ENCODE peak calls at places on chromosomes 16 and 17, in seven cellular contexts. One of them, this sample, is unnamed.

GRCh38 chr17:51260960-51261958 is 913 bp downstream of the UTP18 start:
- DNase-seq in naive thymus-derived CD8-positive, alpha-beta T cell: no peak
- DNase-seq in progenitor cell of endocrine pancreas: peak
- DNase-seq in NCI-H146: peak
- DNase-seq in fibroblast of mammary gland: no peak
- DNase-seq in cardiac fibroblast: peak
- DNase-seq in NCI-H187: no peak
- DNase-seq in this sample: peak

GRCh38 chr17:57207396-57207795 is 48.9 kb upstream of the MSI2 start:
- DNase-seq in fibroblast of mammary gland: no peak
- DNase-seq in NCI-H187: no peak
- DNase-seq in NCI-H146: no peak
- DNase-seq in naive thymus-derived CD8-positive, alpha-beta T cell: no peak
- DNase-seq in progenitor cell of endocrine pancreas: no peak
- DNase-seq in cardiac fibroblast: no peak
- DNase-seq in this sample: no peak

GRCh38 chr17:45070001-45070400 is 8.9 kb downstream of the NMT1 start:
- DNase-seq in naive thymus-derived CD8-positive, alpha-beta T cell: no peak
- DNase-seq in NCI-H146: no peak
- DNase-seq in NCI-H187: no peak
- DNase-seq in cardiac fibroblast: no peak
- DNase-seq in progenitor cell of endocrine pancreas: no peak
- DNase-seq in fibroblast of mammary gland: no peak
- DNase-seq in this sample: no peak

GRCh38 chr17:49573510-49574282 is 2.0 kb upstream of the NXPH3 start:
- DNase-seq in naive thymus-derived CD8-positive, alpha-beta T cell: no peak
- DNase-seq in NCI-H146: no peak
- DNase-seq in fibroblast of mammary gland: peak
- DNase-seq in progenitor cell of endocrine pancreas: no peak
- DNase-seq in cardiac fibroblast: no peak
- DNase-seq in NCI-H187: no peak
- DNase-seq in this sample: no peak

GRCh38 chr17:20966869-20967268 is 75.9 kb downstream of the USP22 start:
- DNase-seq in NCI-H187: no peak
- DNase-seq in progenitor cell of endocrine pancreas: no peak
- DNase-seq in NCI-H146: peak
- DNase-seq in cardiac fibroblast: no peak
- DNase-seq in fibroblast of mammary gland: no peak
- DNase-seq in naive thymus-derived CD8-positive, alpha-beta T cell: peak
- DNase-seq in this sample: no peak

GRCh38 chr16:11254913-11255736 is 879 bp downstream of the SOCS1 start:
- DNase-seq in NCI-H146: peak
- DNase-seq in progenitor cell of endocrine pancreas: peak
- DNase-seq in fibroblast of mammary gland: peak
- DNase-seq in cardiac fibroblast: peak
- DNase-seq in NCI-H187: no peak
- DNase-seq in naive thymus-derived CD8-positive, alpha-beta T cell: peak
- DNase-seq in this sample: peak

GRCh38 chr17:7997186-7997585 is 5.2 kb upstream of the GUCY2D start:
- DNase-seq in fibroblast of mammary gland: no peak
- DNase-seq in NCI-H187: no peak
- DNase-seq in naive thymus-derived CD8-positive, alpha-beta T cell: peak
- DNase-seq in progenitor cell of endocrine pancreas: no peak
- DNase-seq in cardiac fibroblast: peak
- DNase-seq in NCI-H146: peak
- DNase-seq in this sample: peak

GRCh38 chr17:30809867-30810266 is 14.6 kb downstream of the CRLF3 start:
- DNase-seq in progenitor cell of endocrine pancreas: no peak
- DNase-seq in cardiac fibroblast: no peak
- DNase-seq in naive thymus-derived CD8-positive, alpha-beta T cell: no peak
- DNase-seq in fibroblast of mammary gland: no peak
- DNase-seq in NCI-H146: no peak
- DNase-seq in NCI-H187: no peak
- DNase-seq in this sample: no peak

GRCh38 chr17:7508846-7509245 is 24.7 kb downstream of the POLR2A start:
- DNase-seq in naive thymus-derived CD8-positive, alpha-beta T cell: no peak
- DNase-seq in fibroblast of mammary gland: no peak
- DNase-seq in progenitor cell of endocrine pancreas: no peak
- DNase-seq in NCI-H187: no peak
- DNase-seq in cardiac fibroblast: no peak
- DNase-seq in NCI-H146: no peak
- DNase-seq in this sample: no peak

GRCh38 chr17:37698132-37698615 is 46.7 kb downstream of the HNF1B start:
- DNase-seq in naive thymus-derived CD8-positive, alpha-beta T cell: no peak
- DNase-seq in NCI-H146: no peak
- DNase-seq in fibroblast of mammary gland: peak
- DNase-seq in cardiac fibroblast: peak
- DNase-seq in progenitor cell of endocrine pancreas: no peak
- DNase-seq in NCI-H187: no peak
- DNase-seq in this sample: peak

GRCh38 chr16:83013071-83013470 is 386.3 kb downstream of the CDH13 start:
- DNase-seq in NCI-H146: no peak
- DNase-seq in fibroblast of mammary gland: no peak
- DNase-seq in NCI-H187: no peak
- DNase-seq in naive thymus-derived CD8-positive, alpha-beta T cell: no peak
- DNase-seq in cardiac fibroblast: no peak
- DNase-seq in progenitor cell of endocrine pancreas: no peak
- DNase-seq in this sample: no peak

GRCh38 chr16:57618306-57619132 is 9.9 kb upstream of the ADGRG1 start:
- DNase-seq in cardiac fibroblast: peak
- DNase-seq in naive thymus-derived CD8-positive, alpha-beta T cell: no peak
- DNase-seq in progenitor cell of endocrine pancreas: no peak
- DNase-seq in NCI-H187: no peak
- DNase-seq in fibroblast of mammary gland: no peak
- DNase-seq in NCI-H146: no peak
- DNase-seq in this sample: no peak

GRCh38 chr17:8189041-8189710 is 804 bp downstream of the BORCS6 start:
- DNase-seq in cardiac fibroblast: peak
- DNase-seq in NCI-H187: no peak
- DNase-seq in NCI-H146: peak
- DNase-seq in naive thymus-derived CD8-positive, alpha-beta T cell: peak
- DNase-seq in progenitor cell of endocrine pancreas: peak
- DNase-seq in fibroblast of mammary gland: no peak
- DNase-seq in this sample: peak

GRCh38 chr17:82984751-82985435 is 94.5 kb upstream of the METRNL start:
- DNase-seq in progenitor cell of endocrine pancreas: no peak
- DNase-seq in NCI-H187: no peak
- DNase-seq in fibroblast of mammary gland: no peak
- DNase-seq in NCI-H146: no peak
- DNase-seq in cardiac fibroblast: no peak
- DNase-seq in naive thymus-derived CD8-positive, alpha-beta T cell: peak
- DNase-seq in this sample: no peak

GRCh38 chr17:10114931-10115535 is 83.4 kb downstream of the GAS7 start:
- DNase-seq in NCI-H187: no peak
- DNase-seq in naive thymus-derived CD8-positive, alpha-beta T cell: peak
- DNase-seq in cardiac fibroblast: peak
- DNase-seq in progenitor cell of endocrine pancreas: no peak
- DNase-seq in NCI-H146: no peak
- DNase-seq in fibroblast of mammary gland: peak
- DNase-seq in this sample: peak

GRCh38 chr16:57096793-57097192 is 4.4 kb downstream of the CPNE2 start:
- DNase-seq in naive thymus-derived CD8-positive, alpha-beta T cell: no peak
- DNase-seq in NCI-H187: no peak
- DNase-seq in progenitor cell of endocrine pancreas: no peak
- DNase-seq in NCI-H146: no peak
- DNase-seq in cardiac fibroblast: no peak
- DNase-seq in fibroblast of mammary gland: no peak
- DNase-seq in this sample: no peak

GRCh38 chr17:16212793-16213192 is 2.5 kb downstream of the NCOR1 start:
- DNase-seq in progenitor cell of endocrine pancreas: no peak
- DNase-seq in cardiac fibroblast: no peak
- DNase-seq in naive thymus-derived CD8-positive, alpha-beta T cell: no peak
- DNase-seq in fibroblast of mammary gland: no peak
- DNase-seq in NCI-H146: no peak
- DNase-seq in NCI-H187: no peak
- DNase-seq in this sample: no peak

GRCh38 chr17:78255953-78256704 is 24.7 kb downstream of the TMEM235 start:
- DNase-seq in progenitor cell of endocrine pancreas: no peak
- DNase-seq in cardiac fibroblast: no peak
- DNase-seq in fibroblast of mammary gland: no peak
- DNase-seq in NCI-H146: no peak
- DNase-seq in naive thymus-derived CD8-positive, alpha-beta T cell: no peak
- DNase-seq in NCI-H187: no peak
- DNase-seq in this sample: no peak

GRCh38 chr17:78929908-78930775 is 5.0 kb upstream of the TIMP2 start:
- DNase-seq in progenitor cell of endocrine pancreas: no peak
- DNase-seq in fibroblast of mammary gland: no peak
- DNase-seq in NCI-H146: peak
- DNase-seq in NCI-H187: no peak
- DNase-seq in naive thymus-derived CD8-positive, alpha-beta T cell: no peak
- DNase-seq in cardiac fibroblast: no peak
- DNase-seq in this sample: no peak

GRCh38 chr16:80599466-80599865 is 58.7 kb downstream of the DYNLRB2 start:
- DNase-seq in NCI-H146: no peak
- DNase-seq in NCI-H187: no peak
- DNase-seq in fibroblast of mammary gland: peak
- DNase-seq in cardiac fibroblast: peak
- DNase-seq in naive thymus-derived CD8-positive, alpha-beta T cell: no peak
- DNase-seq in progenitor cell of endocrine pancreas: no peak
- DNase-seq in this sample: no peak

GRCh38 chr16:87186440-87186839 is 130.8 kb downstream of the C16orf95 start:
- DNase-seq in progenitor cell of endocrine pancreas: no peak
- DNase-seq in fibroblast of mammary gland: no peak
- DNase-seq in cardiac fibroblast: no peak
- DNase-seq in NCI-H146: no peak
- DNase-seq in NCI-H187: no peak
- DNase-seq in naive thymus-derived CD8-positive, alpha-beta T cell: no peak
- DNase-seq in this sample: no peak

GRCh38 chr17:79019631-79020584 is 4.1 kb upstream of the C1QTNF1 start:
- DNase-seq in cardiac fibroblast: peak
- DNase-seq in NCI-H146: peak
- DNase-seq in fibroblast of mammary gland: peak
- DNase-seq in progenitor cell of endocrine pancreas: no peak
- DNase-seq in naive thymus-derived CD8-positive, alpha-beta T cell: peak
- DNase-seq in NCI-H187: peak
- DNase-seq in this sample: peak

GRCh38 chr17:9668532-9668931 is 23.2 kb downstream of the USP43 start:
- DNase-seq in cardiac fibroblast: no peak
- DNase-seq in NCI-H187: no peak
- DNase-seq in NCI-H146: no peak
- DNase-seq in progenitor cell of endocrine pancreas: no peak
- DNase-seq in naive thymus-derived CD8-positive, alpha-beta T cell: no peak
- DNase-seq in fibroblast of mammary gland: no peak
- DNase-seq in this sample: no peak

GRCh38 chr17:13074026-13074425 is 56.2 kb upstream of the ELAC2 start:
- DNase-seq in naive thymus-derived CD8-positive, alpha-beta T cell: no peak
- DNase-seq in NCI-H146: no peak
- DNase-seq in fibroblast of mammary gland: peak
- DNase-seq in cardiac fibroblast: peak
- DNase-seq in NCI-H187: no peak
- DNase-seq in progenitor cell of endocrine pancreas: no peak
- DNase-seq in this sample: no peak

GRCh38 chr16:79653337-79654000 is 52.9 kb upstream of the MAF start:
- DNase-seq in naive thymus-derived CD8-positive, alpha-beta T cell: no peak
- DNase-seq in fibroblast of mammary gland: no peak
- DNase-seq in NCI-H146: no peak
- DNase-seq in cardiac fibroblast: peak
- DNase-seq in NCI-H187: no peak
- DNase-seq in progenitor cell of endocrine pancreas: no peak
- DNase-seq in this sample: no peak

GRCh38 chr17:52170963-52171572 is 12.6 kb upstream of the CA10 start:
- DNase-seq in cardiac fibroblast: peak
- DNase-seq in fibroblast of mammary gland: peak
- DNase-seq in NCI-H187: no peak
- DNase-seq in progenitor cell of endocrine pancreas: peak
- DNase-seq in NCI-H146: peak
- DNase-seq in naive thymus-derived CD8-positive, alpha-beta T cell: no peak
- DNase-seq in this sample: no peak

GRCh38 chr17:336110-337021 is 16.2 kb downstream of the RPH3AL start:
- DNase-seq in cardiac fibroblast: no peak
- DNase-seq in naive thymus-derived CD8-positive, alpha-beta T cell: peak
- DNase-seq in NCI-H146: peak
- DNase-seq in fibroblast of mammary gland: no peak
- DNase-seq in progenitor cell of endocrine pancreas: no peak
- DNase-seq in NCI-H187: no peak
- DNase-seq in this sample: no peak

GRCh38 chr16:86515780-86516617 is 5.7 kb downstream of the FOXF1 start:
- DNase-seq in NCI-H146: no peak
- DNase-seq in progenitor cell of endocrine pancreas: no peak
- DNase-seq in cardiac fibroblast: peak
- DNase-seq in fibroblast of mammary gland: peak
- DNase-seq in naive thymus-derived CD8-positive, alpha-beta T cell: no peak
- DNase-seq in NCI-H187: no peak
- DNase-seq in this sample: no peak

GRCh38 chr17:63421681-63422645 is 24.1 kb downstream of the CYB561 start:
- DNase-seq in NCI-H146: no peak
- DNase-seq in progenitor cell of endocrine pancreas: no peak
- DNase-seq in cardiac fibroblast: no peak
- DNase-seq in naive thymus-derived CD8-positive, alpha-beta T cell: no peak
- DNase-seq in NCI-H187: no peak
- DNase-seq in fibroblast of mammary gland: no peak
- DNase-seq in this sample: no peak

GRCh38 chr17:77098884-77099545 is 41.8 kb upstream of the SEC14L1 start:
- DNase-seq in progenitor cell of endocrine pancreas: no peak
- DNase-seq in fibroblast of mammary gland: peak
- DNase-seq in NCI-H187: no peak
- DNase-seq in naive thymus-derived CD8-positive, alpha-beta T cell: peak
- DNase-seq in NCI-H146: no peak
- DNase-seq in cardiac fibroblast: peak
- DNase-seq in this sample: no peak

GRCh38 chr17:27473748-27474609 is 17.7 kb downstream of the KSR1 start:
- DNase-seq in NCI-H146: no peak
- DNase-seq in naive thymus-derived CD8-positive, alpha-beta T cell: peak
- DNase-seq in NCI-H187: no peak
- DNase-seq in progenitor cell of endocrine pancreas: no peak
- DNase-seq in cardiac fibroblast: no peak
- DNase-seq in fibroblast of mammary gland: no peak
- DNase-seq in this sample: peak

GRCh38 chr17:74219576-74220133 is 6.3 kb downstream of the TTYH2 start:
- DNase-seq in progenitor cell of endocrine pancreas: no peak
- DNase-seq in NCI-H146: no peak
- DNase-seq in NCI-H187: no peak
- DNase-seq in fibroblast of mammary gland: no peak
- DNase-seq in cardiac fibroblast: no peak
- DNase-seq in naive thymus-derived CD8-positive, alpha-beta T cell: no peak
- DNase-seq in this sample: no peak

GRCh38 chr17:63029520-63029919 is 63.5 kb downstream of the TANC2 start:
- DNase-seq in naive thymus-derived CD8-positive, alpha-beta T cell: no peak
- DNase-seq in progenitor cell of endocrine pancreas: no peak
- DNase-seq in cardiac fibroblast: peak
- DNase-seq in NCI-H146: no peak
- DNase-seq in NCI-H187: no peak
- DNase-seq in fibroblast of mammary gland: peak
- DNase-seq in this sample: no peak

GRCh38 chr17:82215972-82216300 is 3.3 kb upstream of the CCDC57 start:
- DNase-seq in NCI-H187: no peak
- DNase-seq in fibroblast of mammary gland: no peak
- DNase-seq in NCI-H146: no peak
- DNase-seq in progenitor cell of endocrine pancreas: no peak
- DNase-seq in naive thymus-derived CD8-positive, alpha-beta T cell: no peak
- DNase-seq in cardiac fibroblast: no peak
- DNase-seq in this sample: no peak

GRCh38 chr17:64039106-64039400 is 18.6 kb upstream of the ICAM2 start:
- DNase-seq in NCI-H146: no peak
- DNase-seq in cardiac fibroblast: no peak
- DNase-seq in progenitor cell of endocrine pancreas: no peak
- DNase-seq in NCI-H187: no peak
- DNase-seq in naive thymus-derived CD8-positive, alpha-beta T cell: no peak
- DNase-seq in fibroblast of mammary gland: no peak
- DNase-seq in this sample: no peak

This sample was measured in stimulated activated naive CD8-positive, alpha-beta T cell treated with anti-CD3 and anti-CD28 coated beads, Interleukin-15, amount 100 ng/mL, for 72 hours.